ENCODE peak calls at places on chromosomes 16 and 17, in six cellular contexts. Q is GM23338; Z is AG04450; Y is heart right ventricle; M is mucosa of descending colon; A is CD8-positive, alpha-beta T cell. P is an unnamed sample.

GRCh38 chr16:57652695-57653471 is 15.2 kb upstream of the ADGRG3 start:
- DNase-seq in Q (no peak), Y (no peak), Z (no peak), A (no peak), M (no peak), P (no peak)

GRCh38 chr17:32515677-32516383 is 29.0 kb downstream of the CDK5R1 start:
- DNase-seq in Q (no peak), Y (no peak), A (no peak), M (no peak), Z (no peak), P (no peak)

GRCh38 chr17:75850928-75851692 is 4.0 kb downstream of the WBP2 start:
- DNase-seq in M (no peak), A (no peak), Z (no peak), Q (no peak), Y (no peak), P (no peak)

GRCh38 chr17:57954421-57955182 is 610 bp downstream of the CUEDC1 start:
- DNase-seq in Y (peak; percentile 88), Q (peak; percentile 82), Z (no peak), M (peak; percentile 64), A (no peak), P (peak; percentile 49)

GRCh38 chr17:74276561-74277009 is 2.6 kb downstream of the DNAI2 start:
- DNase-seq in Q (no peak), Z (no peak), A (no peak), Y (no peak), M (no peak), P (peak; percentile 26)

GRCh38 chr17:50258647-50259483 is 15.4 kb upstream of the TMEM92 start:
- DNase-seq in Q (no peak), Y (no peak), A (no peak), M (no peak), Z (no peak), P (peak; percentile 70)

GRCh38 chr16:12750554-12750918 is 53.2 kb downstream of the CPPED1 start:
- DNase-seq in A (no peak), M (no peak), Q (no peak), Z (no peak), Y (no peak), P (no peak)

GRCh38 chr17:35210741-35211140 is 16.5 kb upstream of the SLC35G3 start:
- DNase-seq in A (no peak), Q (no peak), M (no peak), Z (no peak), Y (no peak), P (no peak)

GRCh38 chr16:89120921-89121351 is 27.3 kb downstream of the ACSF3 start:
- DNase-seq in Y (no peak), M (no peak), Q (no peak), A (no peak), Z (no peak), P (no peak)

GRCh38 chr17:76544123-76544915 is 4.5 kb downstream of the PRCD start:
- DNase-seq in Y (peak; percentile 78), M (no peak), Z (no peak), A (no peak), Q (peak; percentile 27), P (no peak)

GRCh38 chr16:24505959-24506358 is 33.4 kb upstream of the RBBP6 start:
- DNase-seq in Q (no peak), Z (no peak), Y (no peak), A (no peak), M (no peak), P (no peak)

GRCh38 chr17:53628011-53628410 is 194.7 kb upstream of the KIF2B start:
- DNase-seq in Y (no peak), M (no peak), A (no peak), Z (no peak), Q (no peak), P (peak; percentile 18)

GRCh38 chr16:55102077-55102476 is 171.4 kb downstream of the IRX5 start:
- DNase-seq in A (no peak), M (no peak), Q (no peak), Y (no peak), Z (no peak), P (no peak)

GRCh38 chr17:32298298-32298697 is 32.7 kb downstream of the RHBDL3 start:
- DNase-seq in Q (no peak), Z (no peak), A (no peak), M (no peak), Y (no peak), P (no peak)

GRCh38 chr17:39001703-39002637 is 34.8 kb upstream of the FBXO47 start:
- DNase-seq in M (peak; percentile 52), Y (peak; percentile 82), Q (peak; percentile 46), Z (no peak), A (no peak), P (peak; percentile 95)

GRCh38 chr16:77219437-77219836 is 20.2 kb downstream of the SYCE1L start:
- DNase-seq in Q (no peak), Y (no peak), Z (no peak), M (no peak), A (no peak), P (no peak)

GRCh38 chr17:76416447-76416846 is 32.0 kb downstream of the SPHK1 start:
- DNase-seq in Y (no peak), A (no peak), Q (no peak), M (no peak), Z (no peak), P (no peak)

GRCh38 chr17:17666111-17666714 is 15.0 kb upstream of the RAI1 start:
- DNase-seq in Y (no peak), Z (no peak), M (peak; percentile 64), A (no peak), Q (no peak), P (peak; percentile 78)

GRCh38 chr17:33756021-33756420 is 462.9 kb upstream of the ASIC2 start:
- DNase-seq in Q (no peak), A (no peak), M (no peak), Z (no peak), Y (no peak), P (no peak)

GRCh38 chr16:57591086-57591869 is 37.2 kb upstream of the ADGRG1 start:
- DNase-seq in Y (peak; percentile 65), Z (no peak), M (peak; percentile 80), Q (peak; percentile 87), A (peak; percentile 51), P (peak; percentile 81)

GRCh38 chr16:75074920-75075687 is 41.5 kb downstream of the LDHD start:
- DNase-seq in Q (no peak), Z (no peak), M (peak; percentile 63), Y (no peak), A (peak; percentile 84), P (no peak)

GRCh38 chr16:11128211-11129123 is 127.5 kb downstream of the SOCS1 start:
- DNase-seq in Q (no peak), Z (no peak), M (no peak), A (no peak), Y (peak; percentile 76), P (peak; percentile 84)

GRCh38 chr17:17540278-17540906 is 44.2 kb upstream of the RASD1 start:
- DNase-seq in Z (no peak), A (no peak), Y (peak; percentile 18), M (no peak), Q (peak; percentile 32), P (no peak)

GRCh38 chr16:71666928-71667707 is 41.1 kb downstream of the MARVELD3 start:
- DNase-seq in M (no peak), A (no peak), Y (no peak), Q (no peak), Z (no peak), P (no peak)

GRCh38 chr17:79761894-79762570 is 15.9 kb upstream of the CBX2 start:
- DNase-seq in A (no peak), Y (no peak), Q (no peak), Z (no peak), M (no peak), P (no peak)

DNA sequence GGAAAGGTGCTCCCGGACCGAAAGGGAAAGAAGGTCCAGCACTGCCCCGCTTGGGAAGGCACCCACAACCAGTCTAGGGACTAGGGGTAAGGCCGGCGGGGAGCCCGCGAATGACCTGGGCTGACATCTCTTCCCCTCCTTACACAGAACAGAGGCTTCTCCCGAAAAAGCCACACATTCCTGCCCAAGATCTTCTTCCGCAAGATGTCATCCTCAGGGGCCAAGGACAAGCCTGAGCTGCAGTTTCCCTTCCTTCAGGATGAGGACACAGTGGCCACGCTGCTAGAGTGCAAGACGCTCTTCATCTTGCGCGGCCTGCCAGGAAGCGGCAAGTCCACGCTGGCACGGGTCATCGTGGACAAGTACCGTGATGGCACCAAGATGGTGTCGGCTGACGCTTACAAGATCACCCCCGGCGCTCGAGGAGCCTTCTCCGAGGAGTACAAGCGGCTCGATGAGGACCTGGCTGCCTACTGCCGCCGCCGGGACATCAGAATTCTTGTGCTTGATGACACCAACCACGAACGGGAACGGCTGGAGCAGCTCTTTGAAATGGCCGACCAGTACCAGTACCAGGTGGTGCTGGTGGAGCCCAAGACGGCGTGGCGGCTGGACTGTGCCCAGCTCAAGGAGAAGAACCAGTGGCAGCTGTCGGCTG is 1.5 kb downstream of the CNP start:
- DNase-seq in M (no peak), Z (no peak), Q (no peak), A (no peak), Y (no peak), P (no peak)
- H3K4me3 ChIP-seq in M (no peak overlapping the region), Z (peak overlapping the region; percentile 84), Q (peak overlapping the region; percentile 93), A (peak overlapping the region; percentile 75), Y (peak overlapping the region; percentile 94), P (peak overlapping the region; percentile 78)

DNA sequence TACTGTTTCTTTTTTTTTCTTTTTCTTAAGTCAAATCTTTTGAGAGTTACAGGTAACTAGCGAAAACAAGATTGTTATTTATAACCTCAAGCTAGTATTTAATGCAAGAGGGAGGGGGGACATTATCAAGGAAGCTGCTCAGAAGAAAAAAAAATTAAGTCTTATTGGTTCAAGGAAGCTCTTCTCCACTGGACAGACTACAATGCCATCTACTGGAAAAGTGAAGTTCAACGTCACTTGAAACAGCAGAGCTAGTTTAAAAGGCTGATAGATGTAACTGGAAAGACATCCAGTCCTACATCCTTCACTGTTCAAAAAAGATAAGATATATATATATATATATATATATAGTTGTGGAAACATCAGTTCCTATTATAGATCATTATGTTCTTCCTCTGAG is 418.0 kb upstream of the PSMD7 start:
- DNase-seq in Y (no peak), Z (peak; percentile 39), A (no peak), Q (peak; percentile 66), M (peak; percentile 36), P (peak; percentile 75)
- TF ChIP-seq CTCF in Y (peak; percentile 68), Z (peak; percentile 69), A (no peak), Q (peak; percentile 75), M (no peak), P (peak; percentile 61)

DNA sequence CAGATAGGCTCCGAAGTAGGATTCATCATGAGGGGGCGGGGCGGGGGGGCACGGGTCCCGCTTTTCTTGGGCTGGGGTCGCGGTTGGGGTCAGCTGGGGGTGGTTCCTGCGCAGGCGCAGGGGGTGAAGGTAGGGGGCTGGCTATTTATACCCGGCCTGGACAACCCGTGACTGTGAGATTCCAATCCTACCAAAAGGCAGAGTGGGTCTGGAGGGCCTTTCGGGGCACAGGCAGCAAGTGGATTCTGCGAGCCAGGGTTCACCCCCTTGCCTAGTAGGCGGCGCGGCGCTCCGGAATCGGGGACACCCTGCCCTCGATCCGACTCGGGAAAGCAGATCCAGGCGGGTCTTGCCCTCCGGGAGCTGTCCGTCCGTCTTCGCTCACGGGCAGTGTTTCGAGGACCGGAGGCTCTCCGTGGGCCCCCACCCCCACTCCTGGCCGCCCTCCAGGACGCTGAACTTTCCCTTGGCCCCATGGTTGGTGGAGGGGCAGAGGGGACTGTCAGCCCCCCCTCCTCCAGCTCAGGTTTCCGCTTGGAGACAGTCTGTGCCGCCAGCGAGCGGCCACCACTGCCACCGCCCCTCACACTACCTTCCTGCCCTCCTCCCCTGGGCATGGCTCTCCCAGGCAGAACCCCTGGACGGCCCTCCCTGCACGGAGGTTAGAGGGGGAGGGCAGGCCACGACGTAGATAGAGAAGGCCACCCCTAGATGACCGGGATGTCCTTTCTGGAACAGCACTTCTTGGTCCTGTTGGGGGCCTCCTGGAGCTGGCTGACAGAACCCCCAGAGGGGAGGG is 634 bp downstream of the SLC2A4 start:
- DNase-seq in Q (peak; percentile 45), M (peak; percentile 54), Y (peak; percentile 85), Z (no peak), A (no peak), P (no peak)
- H3K4me3 ChIP-seq in Q (peak overlapping the region; percentile 89), M (no peak overlapping the region), Y (peak overlapping the region; percentile 65), Z (peak overlapping the region; percentile 55), A (peak overlapping the region; percentile 46), P (peak overlapping the region; percentile 37)

GRCh38 chr16:86772671-86773338 is 194.5 kb downstream of the FOXL1 start:
- DNase-seq in A (no peak), M (no peak), Z (peak; percentile 7), Y (no peak), Q (no peak), P (peak; percentile 70)
- TF ChIP-seq CTCF in A (no peak), M (no peak), Z (no peak), Y (no peak), Q (no peak), P (no peak)

P was measured in fibroblast of mammary gland.